ENCODE peak calls at places on chromosome 3, in six cellular contexts. P, X, R, E, S and F are unnamed samples.

GRCh38 chr3:8095724-8096123 is 405.9 kb upstream of the LMCD1 start:
- DNase-seq in P (no peak), X (no peak), R (no peak), E (peak; percentile 49), S (no peak), F (no peak)

GRCh38 chr3:72100062-72100511 is 315.1 kb upstream of the PROK2 start:
- DNase-seq in P (no peak), X (no peak), R (no peak), E (peak; percentile 24), S (no peak), F (peak; percentile 38)

GRCh38 chr3:129305592-129306091 is 27.0 kb downstream of the HMCES start:
- DNase-seq in P (no peak), X (peak; percentile 74), R (no peak), E (peak; percentile 95), S (peak; percentile 90), F (peak; percentile 46)

GRCh38 chr3:168839692-168840091 is 744.0 kb upstream of the GOLIM4 start:
- DNase-seq in P (no peak), X (no peak), R (no peak), E (no peak), S (no peak), F (no peak)

GRCh38 chr3:151283907-151284461 is 5.6 kb upstream of the P2RY14 start:
- DNase-seq in P (no peak), X (no peak), R (no peak), E (no peak), S (no peak), F (no peak)

GRCh38 chr3:33236005-33236404 is 17.4 kb upstream of the SUSD5 start:
- DNase-seq in P (no peak), X (no peak), R (no peak), E (no peak), S (no peak), F (no peak)

GRCh38 chr3:188361888-188362287 is 207.9 kb downstream of the LPP start:
- DNase-seq in P (no peak), X (no peak), R (no peak), E (no peak), S (no peak), F (no peak)

GRCh38 chr3:10294030-10294591 is 1.4 kb upstream of the GHRL start:
- DNase-seq in P (no peak), X (no peak), R (no peak), E (no peak), S (no peak), F (no peak)

GRCh38 chr3:157247391-157247790 is 87.4 kb upstream of the CCNL1 start:
- DNase-seq in P (no peak), X (no peak), R (no peak), E (no peak), S (no peak), F (no peak)

GRCh38 chr3:138440137-138440536 is 5.7 kb downstream of the ESYT3 start:
- DNase-seq in P (peak; percentile 40), X (no peak), R (no peak), E (peak; percentile 85), S (peak; percentile 24), F (no peak)

GRCh38 chr3:132445812-132446211 is 28.5 kb downstream of the DNAJC13 start:
- DNase-seq in P (no peak), X (no peak), R (no peak), E (no peak), S (peak; percentile 5), F (no peak)

GRCh38 chr3:4588410-4588809 is 95.3 kb downstream of the ITPR1 start:
- DNase-seq in P (no peak), X (no peak), R (no peak), E (no peak), S (no peak), F (no peak)

GRCh38 chr3:103181175-103181574 is 746.4 kb downstream of the ZPLD1 start:
- DNase-seq in P (no peak), X (no peak), R (no peak), E (no peak), S (no peak), F (no peak)

GRCh38 chr3:126469479-126469878 is 6.2 kb downstream of the ZXDC start:
- DNase-seq in P (peak; percentile 41), X (no peak), R (no peak), E (peak; percentile 54), S (no peak), F (no peak)

GRCh38 chr3:128911911-128912310 is 32.5 kb downstream of the ACAD9 start:
- DNase-seq in P (no peak), X (no peak), R (no peak), E (no peak), S (no peak), F (no peak)

GRCh38 chr3:134031620-134031915 is 1.8 kb upstream of the SLCO2A1 start:
- DNase-seq in P (no peak), X (no peak), R (no peak), E (no peak), S (no peak), F (no peak)

GRCh38 chr3:40913641-40914040 is 285.7 kb upstream of the CTNNB1 start:
- DNase-seq in P (no peak), X (no peak), R (no peak), E (no peak), S (no peak), F (no peak)

GRCh38 chr3:29581311-29581710 is 300.4 kb downstream of the RBMS3 start:
- DNase-seq in P (no peak), X (no peak), R (no peak), E (no peak), S (no peak), F (no peak)

GRCh38 chr3:4979401-4980228 is at the start of gene BHLHE40:
- DNase-seq in P (no peak), X (no peak), R (peak; percentile 70), E (no peak), S (no peak), F (peak; percentile 68)

GRCh38 chr3:126261037-126261436 is 80.7 kb upstream of the ALDH1L1 start:
- DNase-seq in P (no peak), X (no peak), R (no peak), E (no peak), S (no peak), F (no peak)

GRCh38 chr3:69324362-69325025 is 61.4 kb downstream of the FRMD4B start:
- DNase-seq in P (no peak), X (peak; percentile 42), R (no peak), E (peak; percentile 30), S (peak; percentile 56), F (no peak)

GRCh38 chr3:121651684-121652083 is 9.0 kb downstream of the HCLS1 start:
- DNase-seq in P (no peak), X (no peak), R (no peak), E (no peak), S (peak; percentile 47), F (no peak)

GRCh38 chr3:126664591-126665214 is 9.8 kb upstream of the TXNRD3 start:
- DNase-seq in P (no peak), X (no peak), R (no peak), E (no peak), S (peak; percentile 25), F (no peak)

GRCh38 chr3:63762180-63762579 is 56.9 kb upstream of the C3orf49 start:
- DNase-seq in P (no peak), X (no peak), R (no peak), E (no peak), S (no peak), F (no peak)

GRCh38 chr3:173887888-173888287 is 490.3 kb downstream of the NLGN1 start:
- DNase-seq in P (no peak), X (no peak), R (no peak), E (no peak), S (no peak), F (no peak)

GRCh38 chr3:64111872-64112271 is 88.6 kb upstream of the PSMD6 start:
- DNase-seq in P (no peak), X (no peak), R (no peak), E (no peak), S (no peak), F (no peak)